ENCODE peak calls at places on chromosomes 16 and 17, in five cellular contexts. K is HepG2, I is GM12891, F is K562, B is GM12878. X is an unnamed sample.

GRCh38 chr16:56343661-56344517 is 81.5 kb downstream of the AMFR start:
- DNase-seq in B (no peak), K (no peak), I (no peak), F (no peak), X (no peak)

GRCh38 chr16:73546351-73546845 is 498.5 kb upstream of the ZFHX3 start:
- DNase-seq in B (no peak), F (no peak), I (no peak), K (no peak), X (no peak)

GRCh38 chr16:27219161-27219560 is 15.8 kb downstream of the KDM8 start:
- DNase-seq in I (no peak), K (no peak), F (no peak), B (no peak), X (no peak)

GRCh38 chr17:40191237-40192208 is 14.3 kb downstream of the RAPGEFL1 start:
- DNase-seq in B (peak; percentile 30), I (peak; percentile 77), K (peak; percentile 71), F (peak; percentile 80), X (peak; percentile 75)

GRCh38 chr17:64410750-64411490 is 20.3 kb upstream of the PECAM1 start:
- DNase-seq in K (no peak), F (no peak), B (no peak), I (no peak), X (no peak)

GRCh38 chr16:87391324-87391949 is 699 bp upstream of the MAP1LC3B start:
- DNase-seq in I (no peak), K (peak; percentile 76), B (no peak), F (peak; percentile 56), X (no peak)

GRCh38 chr17:37570527-37571093 is 38.6 kb downstream of the SYNRG start:
- DNase-seq in K (peak; percentile 60), B (no peak), F (peak; percentile 47), I (peak; percentile 7), X (peak; percentile 3)

GRCh38 chr16:710500-711075 is 4.3 kb upstream of the METRN start:
- DNase-seq in F (no peak), I (no peak), B (no peak), K (no peak), X (no peak)

GRCh38 chr16:20744922-20745440 is 3.4 kb upstream of the THUMPD1 start:
- DNase-seq in I (no peak), F (peak; percentile 72), K (no peak), B (no peak), X (no peak)

GRCh38 chr16:85537795-85538401 is 75.2 kb upstream of the GSE1 start:
- DNase-seq in I (no peak), B (no peak), F (no peak), K (no peak), X (no peak)

GRCh38 chr17:19331134-19331533 is 31.4 kb downstream of the B9D1 start:
- DNase-seq in F (no peak), B (no peak), I (no peak), K (no peak), X (no peak)

GRCh38 chr17:76076765-76077581 is 2.0 kb upstream of the ZACN start:
- DNase-seq in I (peak; percentile 50), K (no peak), B (no peak), F (no peak), X (no peak)

GRCh38 chr17:1058423-1059130 is 61.6 kb downstream of the TIMM22 start:
- DNase-seq in B (no peak), K (peak; percentile 41), I (no peak), F (peak; percentile 58), X (no peak)

GRCh38 chr17:78546476-78546875 is 30.7 kb downstream of the DNAH17 start:
- DNase-seq in B (no peak), I (no peak), F (no peak), K (no peak), X (no peak)

GRCh38 chr17:48637323-48638260 is 11.4 kb upstream of the HOXB9 start:
- DNase-seq in K (no peak), F (no peak), B (no peak), I (no peak), X (no peak)

GRCh38 chr17:15456486-15456885 is 10.9 kb downstream of the CDRT4 start:
- DNase-seq in B (no peak), I (no peak), K (no peak), F (no peak), X (no peak)

GRCh38 chr17:49327835-49328784 is 33.9 kb downstream of the ZNF652 start:
- DNase-seq in I (no peak), B (no peak), K (no peak), F (peak; percentile 21), X (no peak)

GRCh38 chr17:17635126-17635525 is 43.6 kb upstream of the PEMT start:
- DNase-seq in B (no peak), K (no peak), I (no peak), F (no peak), X (no peak)

GRCh38 chr17:17988427-17988945 is 15.8 kb downstream of the DRC3 start:
- DNase-seq in K (no peak), F (no peak), B (no peak), I (no peak), X (no peak)

GRCh38 chr16:77212736-77213541 is 13.7 kb downstream of the SYCE1L start:
- DNase-seq in I (peak; percentile 57), F (peak; percentile 85), K (no peak), B (no peak), X (peak; percentile 61)

GRCh38 chr17:31517524-31517923 is 126.0 kb downstream of the RAB11FIP4 start:
- DNase-seq in K (peak; percentile 53), B (no peak), I (no peak), F (no peak), X (no peak)

GRCh38 chr16:57627184-57627871 is 1.1 kb upstream of the ADGRG1 start:
- DNase-seq in B (no peak), K (peak; percentile 42), I (no peak), F (no peak), X (no peak)

GRCh38 chr16:77414752-77415231 is 20.0 kb downstream of the ADAMTS18 start:
- DNase-seq in I (no peak), F (no peak), B (no peak), K (no peak), X (no peak)

GRCh38 chr16:51538707-51539604 is 387.9 kb upstream of the SALL1 start:
- DNase-seq in F (no peak), I (no peak), K (peak; percentile 72), B (no peak), X (no peak)

GRCh38 chr17:67770539-67770938 is 52.8 kb downstream of the NOL11 start:
- DNase-seq in F (no peak), K (no peak), B (no peak), I (no peak), X (no peak)

GRCh38 chr17:3656353-3656752 is 12.0 kb downstream of the TAX1BP3 start:
- DNase-seq in F (no peak), K (no peak), I (no peak), B (no peak), X (no peak)

GRCh38 chr17:3657874-3658783 is 10.2 kb downstream of the TAX1BP3 start:
- DNase-seq in I (no peak), F (no peak), K (no peak), B (no peak), X (no peak)

GRCh38 chr17:3658784-3659449 is 9.5 kb downstream of the TAX1BP3 start:
- DNase-seq in F (no peak), I (no peak), B (no peak), K (no peak), X (no peak)

GRCh38 chr17:3656755-3657587 is 11.4 kb downstream of the TAX1BP3 start:
- DNase-seq in K (no peak), I (no peak), F (no peak), B (no peak), X (no peak)

GRCh38 chr17:3657588-3657869 is 10.8 kb downstream of the TAX1BP3 start:
- DNase-seq in I (no peak), F (no peak), B (no peak), K (no peak), X (no peak)
- TF ChIP-seq POLR2A in I (no peak), F (no peak), B (peak; percentile 11), K (no peak), X (no peak)

DNA sequence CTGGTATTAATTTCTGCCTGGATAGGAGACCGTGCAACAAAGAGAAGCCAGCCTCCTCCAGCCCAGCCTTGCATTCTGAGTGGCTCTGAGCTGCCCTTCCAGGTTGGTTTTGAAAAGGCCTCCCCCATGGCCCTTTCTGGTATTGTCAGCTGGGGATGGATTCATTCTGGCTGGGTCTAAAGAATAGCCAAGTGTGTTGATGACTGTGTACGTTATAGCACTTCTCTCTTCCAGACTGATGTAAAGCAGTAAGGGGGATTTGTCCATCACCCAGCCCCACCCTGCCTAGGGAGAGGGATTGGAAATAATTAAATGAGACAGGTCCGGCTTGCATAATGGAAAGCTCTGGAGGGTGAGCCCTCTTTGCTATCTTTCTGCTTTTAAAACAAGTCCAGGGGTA is 146.4 kb downstream of the MSI2 start:
- DNase-seq in B (no peak), F (no peak), K (no peak), I (no peak), X (no peak)
- TF ChIP-seq TAF1 in B (no peak), F (no peak), K (no peak), I (no peak), X (no peak)

GRCh38 chr16:29978564-29979270 is 5.0 kb downstream of the TAOK2 start:
- DNase-seq in I (no peak), K (no peak), B (no peak), F (no peak), X (no peak)

GRCh38 chr16:29975134-29975538 is 1.5 kb downstream of the TAOK2 start:
- DNase-seq in B (no peak), F (no peak), I (no peak), K (no peak), X (no peak)

GRCh38 chr16:29978081-29978480 is 4.4 kb downstream of the TAOK2 start:
- DNase-seq in F (no peak), I (no peak), B (no peak), K (no peak), X (no peak)

GRCh38 chr16:29975811-29976511 is 2.3 kb downstream of the TAOK2 start:
- DNase-seq in F (no peak), K (no peak), B (no peak), I (no peak), X (no peak)

DNA sequence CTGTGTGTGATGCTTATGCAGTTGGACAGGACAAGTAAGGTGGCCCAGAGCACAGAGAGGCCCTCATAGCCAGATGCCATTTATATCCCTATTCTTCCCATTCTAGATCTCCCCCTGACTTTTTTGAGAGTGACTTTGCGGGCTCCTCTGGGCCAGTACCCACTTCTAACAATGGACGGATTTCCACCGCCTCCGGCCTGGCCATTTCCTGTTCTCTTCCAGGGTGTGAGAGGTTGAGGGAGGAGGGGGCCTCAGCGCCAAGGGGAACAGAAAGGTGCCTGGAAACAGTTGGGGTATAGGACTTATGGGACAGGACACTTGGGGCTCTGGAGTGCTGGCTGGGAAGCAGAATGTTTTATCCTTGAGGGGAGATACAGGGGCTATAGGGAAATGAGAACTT is 3.4 kb downstream of the TAOK2 start:
- DNase-seq in B (no peak), I (no peak), K (no peak), F (no peak), X (no peak)
- TF ChIP-seq POLR2AphosphoS5 in B (no peak), I (no peak), K (no peak), F (no peak), X (no peak)

GRCh38 chr16:88662222-88662842 is 559 bp downstream of the MVD start:
- DNase-seq in I (no peak), B (no peak), K (no peak), F (no peak), X (no peak)

GRCh38 chr16:88665148-88665547 is 2.3 kb upstream of the MVD start:
- DNase-seq in I (no peak), K (no peak), B (no peak), F (no peak), X (no peak)

GRCh38 chr16:88665570-88665969 is 2.7 kb upstream of the MVD start:
- DNase-seq in I (no peak), K (no peak), F (no peak), B (no peak), X (no peak)

GRCh38 chr16:88659160-88659559 is 3.7 kb downstream of the MVD start:
- DNase-seq in I (no peak), B (no peak), F (no peak), K (no peak), X (no peak)

GRCh38 chr16:88662843-88663606 is at the start of gene MVD:
- DNase-seq in K (peak; percentile 98), F (peak; percentile 100), I (peak; percentile 100), B (peak; percentile 96), X (peak; percentile 100)
- TF ChIP-seq POLR2A in K (peak; percentile 98), F (peak; percentile 92), I (peak; percentile 76), B (peak; percentile 95), X (peak; percentile 88)

X was measured in GM12892.